ENCODE peak calls at places on chromosomes 3 and 15, in ten cellular contexts. One of them, this sample, is unnamed.

GRCh38 chr15:96328101-96328958 is 2.2 kb upstream of the NR2F2 start:
- DNase-seq in activated CD4-positive, alpha-beta T cell treated with anti-CD3 and anti-CD28 coated beads, Interleukin-2, amount 50 U/mL, for 48 hours: no peak
- DNase-seq in adipocyte: peak
- DNase-seq in HTR-8/SVneo: no peak
- DNase-seq in effector CD4-positive, alpha-beta T cell: no peak
- DNase-seq in suprapubic skin: no peak
- DNase-seq in NCI-H2171: no peak
- DNase-seq in right cardiac atrium: no peak
- DNase-seq in A549: no peak
- DNase-seq in heart left ventricle: no peak
- DNase-seq in this sample: no peak

GRCh38 chr3:152389316-152389934 is 120.7 kb downstream of the MBNL1 start:
- DNase-seq in activated CD4-positive, alpha-beta T cell treated with anti-CD3 and anti-CD28 coated beads, Interleukin-2, amount 50 U/mL, for 48 hours: no peak
- DNase-seq in adipocyte: no peak
- DNase-seq in HTR-8/SVneo: no peak
- DNase-seq in effector CD4-positive, alpha-beta T cell: no peak
- DNase-seq in suprapubic skin: no peak
- DNase-seq in NCI-H2171: no peak
- DNase-seq in right cardiac atrium: no peak
- DNase-seq in A549: no peak
- DNase-seq in heart left ventricle: no peak
- DNase-seq in this sample: no peak

GRCh38 chr3:122260206-122260605 is 64.8 kb upstream of the CSTA start:
- DNase-seq in activated CD4-positive, alpha-beta T cell treated with anti-CD3 and anti-CD28 coated beads, Interleukin-2, amount 50 U/mL, for 48 hours: no peak
- DNase-seq in adipocyte: no peak
- DNase-seq in HTR-8/SVneo: no peak
- DNase-seq in effector CD4-positive, alpha-beta T cell: no peak
- DNase-seq in suprapubic skin: no peak
- DNase-seq in NCI-H2171: no peak
- DNase-seq in right cardiac atrium: no peak
- DNase-seq in A549: no peak
- DNase-seq in heart left ventricle: no peak
- DNase-seq in this sample: no peak

GRCh38 chr3:147191795-147192385 is 214.5 kb downstream of the ZIC4 start:
- DNase-seq in activated CD4-positive, alpha-beta T cell treated with anti-CD3 and anti-CD28 coated beads, Interleukin-2, amount 50 U/mL, for 48 hours: no peak
- DNase-seq in adipocyte: peak
- DNase-seq in HTR-8/SVneo: peak
- DNase-seq in effector CD4-positive, alpha-beta T cell: no peak
- DNase-seq in suprapubic skin: no peak
- DNase-seq in NCI-H2171: peak
- DNase-seq in right cardiac atrium: no peak
- DNase-seq in A549: peak
- DNase-seq in heart left ventricle: no peak
- DNase-seq in this sample: no peak

GRCh38 chr3:17075907-17076306 is 191.2 kb downstream of the PLCL2 start:
- DNase-seq in activated CD4-positive, alpha-beta T cell treated with anti-CD3 and anti-CD28 coated beads, Interleukin-2, amount 50 U/mL, for 48 hours: no peak
- DNase-seq in adipocyte: no peak
- DNase-seq in HTR-8/SVneo: no peak
- DNase-seq in effector CD4-positive, alpha-beta T cell: no peak
- DNase-seq in suprapubic skin: no peak
- DNase-seq in NCI-H2171: no peak
- DNase-seq in right cardiac atrium: no peak
- DNase-seq in A549: no peak
- DNase-seq in heart left ventricle: no peak
- DNase-seq in this sample: no peak

GRCh38 chr3:160921020-160921635 is 165.1 kb downstream of the PPM1L start:
- DNase-seq in activated CD4-positive, alpha-beta T cell treated with anti-CD3 and anti-CD28 coated beads, Interleukin-2, amount 50 U/mL, for 48 hours: no peak
- DNase-seq in adipocyte: peak
- DNase-seq in HTR-8/SVneo: peak
- DNase-seq in effector CD4-positive, alpha-beta T cell: no peak
- DNase-seq in suprapubic skin: no peak
- DNase-seq in NCI-H2171: no peak
- DNase-seq in right cardiac atrium: peak
- DNase-seq in A549: peak
- DNase-seq in heart left ventricle: peak
- DNase-seq in this sample: peak

GRCh38 chr3:108131105-108131794 is 40.4 kb upstream of the CD47 start:
- DNase-seq in activated CD4-positive, alpha-beta T cell treated with anti-CD3 and anti-CD28 coated beads, Interleukin-2, amount 50 U/mL, for 48 hours: no peak
- DNase-seq in adipocyte: peak
- DNase-seq in HTR-8/SVneo: peak
- DNase-seq in effector CD4-positive, alpha-beta T cell: no peak
- DNase-seq in suprapubic skin: no peak
- DNase-seq in NCI-H2171: no peak
- DNase-seq in right cardiac atrium: no peak
- DNase-seq in A549: no peak
- DNase-seq in heart left ventricle: no peak
- DNase-seq in this sample: no peak

GRCh38 chr3:139537325-139537724 is 2.2 kb downstream of the RBP1 start:
- DNase-seq in activated CD4-positive, alpha-beta T cell treated with anti-CD3 and anti-CD28 coated beads, Interleukin-2, amount 50 U/mL, for 48 hours: no peak
- DNase-seq in adipocyte: peak
- DNase-seq in HTR-8/SVneo: no peak
- DNase-seq in effector CD4-positive, alpha-beta T cell: no peak
- DNase-seq in suprapubic skin: no peak
- DNase-seq in NCI-H2171: peak
- DNase-seq in right cardiac atrium: no peak
- DNase-seq in A549: no peak
- DNase-seq in heart left ventricle: no peak
- DNase-seq in this sample: no peak

GRCh38 chr3:51974277-51974962 is 444 bp upstream of the ABHD14A start:
- DNase-seq in activated CD4-positive, alpha-beta T cell treated with anti-CD3 and anti-CD28 coated beads, Interleukin-2, amount 50 U/mL, for 48 hours: peak
- DNase-seq in adipocyte: no peak
- DNase-seq in HTR-8/SVneo: no peak
- DNase-seq in effector CD4-positive, alpha-beta T cell: no peak
- DNase-seq in suprapubic skin: no peak
- DNase-seq in NCI-H2171: no peak
- DNase-seq in right cardiac atrium: peak
- DNase-seq in A549: no peak
- DNase-seq in heart left ventricle: no peak
- DNase-seq in this sample: no peak

GRCh38 chr3:114504941-114505632 is 211.3 kb downstream of the TIGIT start:
- DNase-seq in activated CD4-positive, alpha-beta T cell treated with anti-CD3 and anti-CD28 coated beads, Interleukin-2, amount 50 U/mL, for 48 hours: no peak
- DNase-seq in adipocyte: peak
- DNase-seq in HTR-8/SVneo: no peak
- DNase-seq in effector CD4-positive, alpha-beta T cell: no peak
- DNase-seq in suprapubic skin: no peak
- DNase-seq in NCI-H2171: no peak
- DNase-seq in right cardiac atrium: no peak
- DNase-seq in A549: no peak
- DNase-seq in heart left ventricle: no peak
- DNase-seq in this sample: no peak

GRCh38 chr15:76776480-76776879 is 128.7 kb downstream of the SCAPER start:
- DNase-seq in activated CD4-positive, alpha-beta T cell treated with anti-CD3 and anti-CD28 coated beads, Interleukin-2, amount 50 U/mL, for 48 hours: no peak
- DNase-seq in adipocyte: no peak
- DNase-seq in HTR-8/SVneo: no peak
- DNase-seq in effector CD4-positive, alpha-beta T cell: no peak
- DNase-seq in suprapubic skin: no peak
- DNase-seq in NCI-H2171: no peak
- DNase-seq in right cardiac atrium: no peak
- DNase-seq in A549: no peak
- DNase-seq in heart left ventricle: no peak
- DNase-seq in this sample: no peak

GRCh38 chr15:65985387-65985786 is 116.1 kb downstream of the RAB11A start:
- DNase-seq in activated CD4-positive, alpha-beta T cell treated with anti-CD3 and anti-CD28 coated beads, Interleukin-2, amount 50 U/mL, for 48 hours: no peak
- DNase-seq in adipocyte: no peak
- DNase-seq in HTR-8/SVneo: no peak
- DNase-seq in effector CD4-positive, alpha-beta T cell: no peak
- DNase-seq in suprapubic skin: no peak
- DNase-seq in NCI-H2171: no peak
- DNase-seq in right cardiac atrium: no peak
- DNase-seq in A549: no peak
- DNase-seq in heart left ventricle: no peak
- DNase-seq in this sample: no peak

GRCh38 chr3:114290911-114291901 is 2.6 kb upstream of the TIGIT start:
- DNase-seq in activated CD4-positive, alpha-beta T cell treated with anti-CD3 and anti-CD28 coated beads, Interleukin-2, amount 50 U/mL, for 48 hours: peak
- DNase-seq in adipocyte: peak
- DNase-seq in HTR-8/SVneo: peak
- DNase-seq in effector CD4-positive, alpha-beta T cell: peak
- DNase-seq in suprapubic skin: peak
- DNase-seq in NCI-H2171: peak
- DNase-seq in right cardiac atrium: peak
- DNase-seq in A549: peak
- DNase-seq in heart left ventricle: peak
- DNase-seq in this sample: peak

GRCh38 chr3:10432931-10433330 is 72.5 kb downstream of the ATP2B2 start:
- DNase-seq in activated CD4-positive, alpha-beta T cell treated with anti-CD3 and anti-CD28 coated beads, Interleukin-2, amount 50 U/mL, for 48 hours: no peak
- DNase-seq in adipocyte: no peak
- DNase-seq in HTR-8/SVneo: no peak
- DNase-seq in effector CD4-positive, alpha-beta T cell: no peak
- DNase-seq in suprapubic skin: no peak
- DNase-seq in NCI-H2171: no peak
- DNase-seq in right cardiac atrium: no peak
- DNase-seq in A549: no peak
- DNase-seq in heart left ventricle: no peak
- DNase-seq in this sample: no peak

GRCh38 chr15:49742381-49742780 is 121.5 kb downstream of the DTWD1 start:
- DNase-seq in activated CD4-positive, alpha-beta T cell treated with anti-CD3 and anti-CD28 coated beads, Interleukin-2, amount 50 U/mL, for 48 hours: no peak
- DNase-seq in adipocyte: no peak
- DNase-seq in HTR-8/SVneo: no peak
- DNase-seq in effector CD4-positive, alpha-beta T cell: no peak
- DNase-seq in suprapubic skin: no peak
- DNase-seq in NCI-H2171: no peak
- DNase-seq in right cardiac atrium: peak
- DNase-seq in A549: no peak
- DNase-seq in heart left ventricle: no peak
- DNase-seq in this sample: no peak

GRCh38 chr3:65785065-65785645 is 253.6 kb downstream of the MAGI1 start:
- DNase-seq in activated CD4-positive, alpha-beta T cell treated with anti-CD3 and anti-CD28 coated beads, Interleukin-2, amount 50 U/mL, for 48 hours: no peak
- DNase-seq in adipocyte: peak
- DNase-seq in HTR-8/SVneo: peak
- DNase-seq in effector CD4-positive, alpha-beta T cell: no peak
- DNase-seq in suprapubic skin: no peak
- DNase-seq in NCI-H2171: peak
- DNase-seq in right cardiac atrium: no peak
- DNase-seq in A549: peak
- DNase-seq in heart left ventricle: no peak
- DNase-seq in this sample: peak

GRCh38 chr15:51076142-51076897 is 18.4 kb downstream of the TNFAIP8L3 start:
- DNase-seq in activated CD4-positive, alpha-beta T cell treated with anti-CD3 and anti-CD28 coated beads, Interleukin-2, amount 50 U/mL, for 48 hours: peak
- DNase-seq in adipocyte: no peak
- DNase-seq in HTR-8/SVneo: no peak
- DNase-seq in effector CD4-positive, alpha-beta T cell: no peak
- DNase-seq in suprapubic skin: no peak
- DNase-seq in NCI-H2171: no peak
- DNase-seq in right cardiac atrium: no peak
- DNase-seq in A549: no peak
- DNase-seq in heart left ventricle: no peak
- DNase-seq in this sample: no peak

GRCh38 chr3:133374706-133375105 is 25.1 kb upstream of the BFSP2 start:
- DNase-seq in activated CD4-positive, alpha-beta T cell treated with anti-CD3 and anti-CD28 coated beads, Interleukin-2, amount 50 U/mL, for 48 hours: no peak
- DNase-seq in adipocyte: no peak
- DNase-seq in HTR-8/SVneo: no peak
- DNase-seq in effector CD4-positive, alpha-beta T cell: no peak
- DNase-seq in suprapubic skin: no peak
- DNase-seq in NCI-H2171: no peak
- DNase-seq in right cardiac atrium: no peak
- DNase-seq in A549: no peak
- DNase-seq in heart left ventricle: no peak
- DNase-seq in this sample: no peak

GRCh38 chr3:194872669-194872977 is 186.9 kb downstream of the FAM43A start:
- DNase-seq in activated CD4-positive, alpha-beta T cell treated with anti-CD3 and anti-CD28 coated beads, Interleukin-2, amount 50 U/mL, for 48 hours: no peak
- DNase-seq in adipocyte: peak
- DNase-seq in HTR-8/SVneo: peak
- DNase-seq in effector CD4-positive, alpha-beta T cell: no peak
- DNase-seq in suprapubic skin: no peak
- DNase-seq in NCI-H2171: no peak
- DNase-seq in right cardiac atrium: no peak
- DNase-seq in A549: no peak
- DNase-seq in heart left ventricle: no peak
- DNase-seq in this sample: no peak

GRCh38 chr3:69855436-69856162 is 116.3 kb downstream of the MITF start:
- DNase-seq in activated CD4-positive, alpha-beta T cell treated with anti-CD3 and anti-CD28 coated beads, Interleukin-2, amount 50 U/mL, for 48 hours: no peak
- DNase-seq in adipocyte: peak
- DNase-seq in HTR-8/SVneo: peak
- DNase-seq in effector CD4-positive, alpha-beta T cell: no peak
- DNase-seq in suprapubic skin: no peak
- DNase-seq in NCI-H2171: peak
- DNase-seq in right cardiac atrium: no peak
- DNase-seq in A549: no peak
- DNase-seq in heart left ventricle: no peak
- DNase-seq in this sample: no peak